ENCODE peak calls at places on chromosomes 12 and 14, in eight cellular contexts. T is GM20000, I is colonic mucosa, H is endothelial cell, R is cardiac muscle cell, J is A549, Z is left lung, X is fibroblast of mammary gland. F is an unnamed sample.

GRCh38 chr12:113547157-113547556 is 75.5 kb upstream of the LHX5 start:
- DNase-seq in I (no peak), X (no peak), H (no peak), T (no peak), R (no peak), Z (no peak), J (no peak), F (no peak)

GRCh38 chr14:33035795-33036194 is 97.1 kb downstream of the NPAS3 start:
- DNase-seq in H (no peak), Z (no peak), X (no peak), J (no peak), R (no peak), I (no peak), T (no peak), F (no peak)

GRCh38 chr12:26122681-26123481 is 2.0 kb downstream of the BHLHE41 start:
- DNase-seq in I (peak), H (peak), R (peak), X (peak), Z (peak), T (peak), J (peak), F (peak)

GRCh38 chr12:79274571-79275064 is 410.0 kb downstream of the SYT1 start:
- DNase-seq in R (no peak), J (no peak), I (no peak), X (peak), Z (no peak), H (no peak), T (no peak), F (no peak)

GRCh38 chr12:131621701-131622421 is 89.0 kb upstream of the SFSWAP start:
- DNase-seq in T (no peak), Z (no peak), X (no peak), R (peak), J (no peak), H (no peak), I (no peak), F (no peak)

GRCh38 chr14:103143535-103143934 is 20.3 kb downstream of the TNFAIP2 start:
- DNase-seq in X (peak), T (no peak), R (peak), J (peak), Z (no peak), I (no peak), H (no peak), F (no peak)

GRCh38 chr14:35814371-35815005 is 5.4 kb upstream of the RALGAPA1 start:
- DNase-seq in H (peak), I (peak), R (peak), X (peak), Z (peak), J (peak), T (peak), F (peak)

GRCh38 chr14:100375273-100375962 is 52.3 kb downstream of the SLC25A47 start:
- DNase-seq in Z (peak), H (peak), R (peak), X (peak), I (peak), T (peak), J (peak), F (no peak)

GRCh38 chr14:66758031-66758613 is 250.2 kb downstream of the GPHN start:
- DNase-seq in J (no peak), I (no peak), T (no peak), H (no peak), R (no peak), Z (no peak), X (no peak), F (no peak)

GRCh38 chr12:25962932-25963525 is 4.5 kb downstream of the RASSF8 start:
- DNase-seq in R (peak), X (peak), Z (no peak), I (no peak), J (no peak), T (no peak), H (no peak), F (no peak)

GRCh38 chr12:12661086-12661485 is 34.9 kb downstream of the GPR19 start:
- DNase-seq in J (no peak), H (no peak), R (peak), I (no peak), T (no peak), X (peak), Z (no peak), F (no peak)

GRCh38 chr14:98133806-98134205 is 1138.2 kb downstream of the BCL11B start:
- DNase-seq in T (no peak), I (no peak), J (peak), R (no peak), X (peak), H (no peak), Z (no peak), F (no peak)

GRCh38 chr12:1439201-1439600 is 155.2 kb downstream of the FBXL14 start:
- DNase-seq in X (no peak), R (no peak), Z (no peak), H (no peak), I (no peak), J (no peak), T (no peak), F (no peak)

GRCh38 chr12:120787889-120788288 is 62.3 kb downstream of the ACADS start:
- DNase-seq in R (no peak), H (no peak), X (no peak), J (no peak), Z (no peak), I (no peak), T (no peak), F (no peak)

GRCh38 chr12:130286041-130286440 is 51.6 kb upstream of the PIWIL1 start:
- DNase-seq in Z (no peak), I (no peak), J (no peak), X (no peak), T (no peak), H (no peak), R (no peak), F (no peak)

GRCh38 chr12:6852651-6853354 is 853 bp downstream of the USP5 start:
- DNase-seq in I (peak), H (no peak), T (no peak), J (peak), R (peak), Z (no peak), X (peak), F (no peak)

GRCh38 chr14:104936361-104937155 is 11.9 kb downstream of the PLD4 start:
- DNase-seq in I (no peak), J (no peak), X (no peak), H (no peak), T (peak), R (no peak), Z (no peak), F (no peak)

GRCh38 chr12:92021665-92022033 is 124.0 kb downstream of the BTG1 start:
- DNase-seq in R (no peak), X (no peak), Z (no peak), J (no peak), T (no peak), H (no peak), I (no peak), F (no peak)

GRCh38 chr14:90814806-90815566 is 1.2 kb downstream of the TTC7B start:
- DNase-seq in T (no peak), H (no peak), I (no peak), X (no peak), R (no peak), J (no peak), Z (no peak), F (no peak)

GRCh38 chr12:114285554-114285953 is 120.4 kb downstream of the TBX5 start:
- DNase-seq in R (no peak), H (no peak), I (no peak), Z (no peak), J (no peak), T (no peak), X (no peak), F (no peak)

GRCh38 chr14:89855961-89856360 is 98.6 kb downstream of the EFCAB11 start:
- DNase-seq in T (no peak), J (no peak), X (peak), R (peak), H (no peak), Z (no peak), I (no peak), F (no peak)

GRCh38 chr12:46219892-46220655 is 48.8 kb downstream of the SLC38A1 start:
- DNase-seq in H (no peak), I (no peak), Z (no peak), T (no peak), R (peak), X (peak), J (peak), F (no peak)

GRCh38 chr12:70267550-70267949 is 24.3 kb downstream of the CNOT2 start:
- DNase-seq in H (no peak), T (no peak), Z (no peak), I (peak), X (peak), J (peak), R (peak), F (no peak)

GRCh38 chr12:91786490-91787272 is 359.0 kb downstream of the BTG1 start:
- DNase-seq in T (no peak), Z (no peak), I (no peak), H (no peak), J (no peak), X (no peak), R (no peak), F (no peak)

GRCh38 chr12:42130670-42131402 is 13.8 kb downstream of the GXYLT1 start:
- DNase-seq in Z (no peak), T (no peak), H (no peak), I (no peak), R (peak), X (peak), J (no peak), F (no peak)

GRCh38 chr14:73237786-73238261 is 518 bp downstream of the PAPLN start:
- DNase-seq in H (no peak), X (no peak), Z (no peak), J (no peak), T (peak), R (no peak), I (no peak), F (no peak)

GRCh38 chr12:124601699-124602098 is 34.3 kb upstream of the NCOR2 start:
- DNase-seq in I (no peak), R (no peak), X (no peak), H (no peak), J (no peak), T (no peak), Z (no peak), F (no peak)

GRCh38 chr12:2575245-2575644 is 219.5 kb upstream of the FKBP4 start:
- DNase-seq in R (no peak), Z (no peak), X (no peak), J (no peak), T (no peak), I (no peak), H (no peak), F (no peak)

GRCh38 chr12:57467915-57468314 is 8.3 kb downstream of the GLI1 start:
- DNase-seq in H (no peak), Z (no peak), I (no peak), X (no peak), T (no peak), J (no peak), R (no peak), F (no peak)

GRCh38 chr14:71523630-71524320 is 408.5 kb upstream of the RGS6 start:
- DNase-seq in I (no peak), J (no peak), H (no peak), R (no peak), T (peak), Z (no peak), X (peak), F (no peak)

GRCh38 chr14:74622257-74622656 is 10.2 kb upstream of the LTBP2 start:
- DNase-seq in R (no peak), X (no peak), I (no peak), Z (no peak), T (no peak), H (no peak), J (no peak), F (no peak)

DNA sequence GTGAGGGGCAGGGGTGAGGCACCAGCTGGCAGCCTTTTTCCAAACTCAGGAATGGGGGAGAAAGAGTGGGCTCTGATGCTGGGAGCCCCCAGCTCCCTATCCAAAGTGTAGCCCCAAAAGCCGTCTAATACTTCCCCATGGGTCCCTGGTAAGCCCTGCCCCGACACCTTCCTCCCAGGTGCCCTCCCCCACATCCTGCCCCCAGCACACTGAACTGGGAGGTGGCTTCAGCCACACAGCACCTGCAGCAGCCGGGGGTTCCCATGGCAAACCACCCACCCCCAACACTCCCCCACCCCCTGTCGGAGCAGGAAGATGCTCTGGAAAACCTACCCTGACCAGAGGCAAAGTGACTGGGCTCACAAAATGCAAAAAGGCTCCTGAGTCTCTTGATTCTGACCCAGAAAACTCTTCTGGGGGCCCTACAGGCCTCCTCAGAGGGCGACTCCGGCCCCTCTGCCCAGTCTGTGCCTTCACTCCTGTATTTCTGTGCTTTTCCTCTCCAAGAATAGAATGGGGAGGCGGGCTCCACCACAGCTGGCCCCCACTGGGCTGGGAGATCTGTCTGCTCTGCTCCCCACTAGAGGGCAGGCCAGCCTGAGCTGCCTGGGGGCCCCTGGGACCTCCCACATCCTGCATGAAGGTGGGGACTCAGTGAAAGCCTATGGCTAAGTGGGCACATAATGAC is 81.6 kb downstream of the ITPK1 start:
- DNase-seq in R (no peak), Z (no peak), T (peak), J (no peak), I (no peak), H (peak), X (no peak), F (no peak)
- TF ChIP-seq CTCF in R (peak), Z (peak), T (peak), J (peak), I (peak), H (peak), X (peak), F (peak)

GRCh38 chr14:25436906-25437305 is 387.0 kb upstream of the STXBP6 start:
- DNase-seq in I (no peak), R (no peak), T (no peak), J (no peak), H (no peak), X (no peak), Z (no peak), F (no peak)

GRCh38 chr14:25430808-25431207 is 380.9 kb upstream of the STXBP6 start:
- DNase-seq in R (no peak), J (no peak), H (no peak), I (no peak), Z (no peak), T (no peak), X (no peak), F (no peak)

DNA sequence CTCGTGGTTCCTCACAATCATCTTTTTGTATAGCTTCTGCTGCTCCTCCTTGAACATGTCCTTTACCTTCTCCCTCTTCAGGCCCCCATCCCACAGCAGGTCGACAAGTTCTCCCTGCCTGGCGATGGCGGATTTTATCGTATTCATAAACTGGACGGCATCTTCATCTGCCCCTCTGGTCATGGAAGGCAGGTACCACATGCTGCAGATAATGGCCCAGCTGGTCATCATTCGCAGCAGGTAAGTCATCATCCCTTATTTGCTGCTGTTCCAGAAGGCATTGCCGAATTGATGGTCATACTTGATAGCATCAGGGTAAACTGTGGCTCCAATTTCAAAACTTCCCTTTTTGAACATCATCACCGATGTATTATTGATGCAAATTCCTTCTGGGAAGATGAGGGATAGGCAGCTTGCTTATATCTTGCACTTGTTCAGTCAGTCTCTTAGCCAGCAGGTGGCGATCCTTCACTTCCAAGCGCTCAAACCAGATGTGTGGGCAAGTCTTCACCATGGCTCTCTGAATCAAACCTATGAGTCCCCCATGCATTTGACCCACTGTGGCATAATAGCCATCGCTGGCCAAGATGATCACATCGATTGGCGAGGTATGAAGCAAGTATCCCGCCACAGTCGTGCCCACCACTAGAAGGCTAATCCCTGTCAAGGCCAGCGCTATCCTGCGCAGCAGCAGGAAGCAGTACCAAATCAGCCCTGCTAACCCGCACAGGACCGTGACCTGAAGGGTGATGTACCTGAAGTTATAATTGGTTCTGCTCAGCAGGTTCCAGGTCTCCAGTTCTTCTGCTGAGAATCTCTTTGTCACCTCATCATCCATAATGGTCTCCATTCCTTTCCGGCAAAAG is 381.5 kb upstream of the STXBP6 start:
- DNase-seq in H (peak), J (peak), X (peak), Z (no peak), R (no peak), I (peak), T (no peak), F (peak)
- TF ChIP-seq CTCF in H (peak), J (no peak), X (peak), Z (no peak), R (no peak), I (peak), T (no peak), F (peak)

GRCh38 chr12:96399081-96399918 is 939 bp downstream of the CDK17 start:
- DNase-seq in J (peak), R (peak), I (peak), X (peak), H (peak), T (peak), Z (peak), F (peak)

GRCh38 chr12:96402061-96402460 is 1.8 kb upstream of the CDK17 start:
- DNase-seq in H (no peak), Z (no peak), X (no peak), J (no peak), R (no peak), I (no peak), T (no peak), F (no peak)

GRCh38 chr12:96401061-96401871 is 1.0 kb upstream of the CDK17 start:
- DNase-seq in R (peak), I (peak), T (peak), J (peak), H (peak), X (peak), Z (no peak), F (no peak)

GRCh38 chr12:96399919-96400630 is at the start of gene CDK17:
- DNase-seq in T (peak), X (peak), R (peak), I (peak), H (peak), Z (peak), J (peak), F (peak)

GRCh38 chr12:96400631-96401060 is 407 bp upstream of the CDK17 start:
- DNase-seq in J (peak), X (peak), R (peak), H (no peak), I (no peak), Z (no peak), T (no peak), F (no peak)
- TF ChIP-seq CTCF in J (no peak), X (no peak), R (no peak), H (no peak), I (no peak), Z (no peak), T (no peak), F (no peak)

GRCh38 chr12:72560370-72560769 is 288.2 kb downstream of the TRHDE start:
- DNase-seq in J (no peak), Z (no peak), H (no peak), I (no peak), X (no peak), R (no peak), T (no peak), F (no peak)
- TF ChIP-seq CTCF in J (no peak), Z (no peak), H (no peak), I (no peak), X (no peak), R (no peak), T (no peak), F (no peak)

GRCh38 chr12:54337280-54337842 is 12.4 kb downstream of the COPZ1 start:
- DNase-seq in T (no peak), J (no peak), I (no peak), R (no peak), H (no peak), Z (peak), X (no peak), F (no peak)
- TF ChIP-seq CTCF in T (no peak), J (no peak), I (no peak), R (no peak), H (no peak), Z (no peak), X (no peak), F (no peak)

GRCh38 chr12:121823101-121823726 is 19.4 kb downstream of the SETD1B start:
- DNase-seq in T (no peak), H (no peak), R (no peak), J (no peak), I (no peak), Z (no peak), X (no peak), F (no peak)
- TF ChIP-seq CTCF in T (no peak), H (no peak), R (no peak), J (peak), I (no peak), Z (no peak), X (peak), F (no peak)

GRCh38 chr14:93160353-93160801 is 24.3 kb downstream of the MOAP1 start:
- DNase-seq in I (no peak), H (no peak), T (no peak), J (peak), R (peak), X (peak), Z (no peak), F (no peak)
- TF ChIP-seq CTCF in I (no peak), H (no peak), T (no peak), J (peak), R (peak), X (peak), Z (no peak), F (peak)

GRCh38 chr14:87575378-87575777 is 417.6 kb downstream of the GALC start:
- DNase-seq in H (no peak), Z (no peak), X (no peak), T (no peak), I (no peak), R (no peak), J (no peak), F (no peak)
- TF ChIP-seq CTCF in H (no peak), Z (no peak), X (no peak), T (no peak), I (no peak), R (no peak), J (no peak), F (no peak)

F was measured in progenitor cell of endocrine pancreas.